ENCODE peak calls at places on chromosomes 12 and 14, in five cellular contexts. One of them, this sample, is unnamed.

GRCh38 chr12:85580562-85581168 is 255.5 kb downstream of the RASSF9 start:
- DNase-seq in heart left ventricle: peak
- DNase-seq in left ventricle myocardium inferior: no peak
- DNase-seq in fibroblast of lung: no peak
- DNase-seq in GM12865: no peak
- DNase-seq in this sample: no peak

GRCh38 chr12:71469235-71469873 is 29.8 kb downstream of the LGR5 start:
- DNase-seq in heart left ventricle: no peak
- DNase-seq in left ventricle myocardium inferior: no peak
- DNase-seq in fibroblast of lung: peak
- DNase-seq in GM12865: no peak
- DNase-seq in this sample: no peak

GRCh38 chr12:21617030-21617429 is 12.4 kb upstream of the GYS2 start:
- DNase-seq in heart left ventricle: no peak
- DNase-seq in left ventricle myocardium inferior: no peak
- DNase-seq in fibroblast of lung: no peak
- DNase-seq in GM12865: no peak
- DNase-seq in this sample: no peak

GRCh38 chr14:60196291-60196690 is 31.1 kb upstream of the DHRS7 start:
- DNase-seq in heart left ventricle: no peak
- DNase-seq in left ventricle myocardium inferior: no peak
- DNase-seq in fibroblast of lung: no peak
- DNase-seq in GM12865: no peak
- DNase-seq in this sample: no peak

GRCh38 chr12:3533703-3534386 is 42.8 kb downstream of the PRMT8 start:
- DNase-seq in heart left ventricle: peak
- DNase-seq in left ventricle myocardium inferior: peak
- DNase-seq in fibroblast of lung: peak
- DNase-seq in GM12865: no peak
- DNase-seq in this sample: no peak

GRCh38 chr12:45290218-45290609 is 74.3 kb downstream of the ANO6 start:
- DNase-seq in heart left ventricle: no peak
- DNase-seq in left ventricle myocardium inferior: no peak
- DNase-seq in fibroblast of lung: peak
- DNase-seq in GM12865: no peak
- DNase-seq in this sample: peak

GRCh38 chr14:69877492-69877891 is 1.7 kb upstream of the SMOC1 start:
- DNase-seq in heart left ventricle: no peak
- DNase-seq in left ventricle myocardium inferior: no peak
- DNase-seq in fibroblast of lung: peak
- DNase-seq in GM12865: peak
- DNase-seq in this sample: no peak

GRCh38 chr14:38877744-38878388 is 225.2 kb downstream of the SEC23A start:
- DNase-seq in heart left ventricle: no peak
- DNase-seq in left ventricle myocardium inferior: no peak
- DNase-seq in fibroblast of lung: no peak
- DNase-seq in GM12865: no peak
- DNase-seq in this sample: no peak

GRCh38 chr14:32756775-32757174 is 181.9 kb upstream of the NPAS3 start:
- DNase-seq in heart left ventricle: no peak
- DNase-seq in left ventricle myocardium inferior: no peak
- DNase-seq in fibroblast of lung: no peak
- DNase-seq in GM12865: no peak
- DNase-seq in this sample: no peak

GRCh38 chr14:89227490-89227834 is 189.6 kb downstream of the FOXN3 start:
- DNase-seq in heart left ventricle: no peak
- DNase-seq in left ventricle myocardium inferior: no peak
- DNase-seq in fibroblast of lung: no peak
- DNase-seq in GM12865: no peak
- DNase-seq in this sample: no peak

GRCh38 chr12:81146228-81147225 is 68.6 kb downstream of the ACSS3 start:
- DNase-seq in heart left ventricle: no peak
- DNase-seq in left ventricle myocardium inferior: no peak
- DNase-seq in fibroblast of lung: no peak
- DNase-seq in GM12865: no peak
- DNase-seq in this sample: no peak

GRCh38 chr12:1800646-1801284 is 19.6 kb upstream of the LRTM2 start:
- DNase-seq in heart left ventricle: no peak
- DNase-seq in left ventricle myocardium inferior: no peak
- DNase-seq in fibroblast of lung: peak
- DNase-seq in GM12865: peak
- DNase-seq in this sample: no peak

GRCh38 chr12:106080111-106080732 is 58.5 kb downstream of the NUAK1 start:
- DNase-seq in heart left ventricle: peak
- DNase-seq in left ventricle myocardium inferior: no peak
- DNase-seq in fibroblast of lung: peak
- DNase-seq in GM12865: no peak
- DNase-seq in this sample: peak

GRCh38 chr14:92986254-92987147 is 63.6 kb downstream of the CHGA start:
- DNase-seq in heart left ventricle: peak
- DNase-seq in left ventricle myocardium inferior: no peak
- DNase-seq in fibroblast of lung: peak
- DNase-seq in GM12865: no peak
- DNase-seq in this sample: peak

GRCh38 chr14:61132894-61133293 is 148.2 kb downstream of the TMEM30B start:
- DNase-seq in heart left ventricle: no peak
- DNase-seq in left ventricle myocardium inferior: no peak
- DNase-seq in fibroblast of lung: no peak
- DNase-seq in GM12865: no peak
- DNase-seq in this sample: no peak

GRCh38 chr12:64907097-64907496 is 82.7 kb downstream of the TBC1D30 start:
- DNase-seq in heart left ventricle: no peak
- DNase-seq in left ventricle myocardium inferior: no peak
- DNase-seq in fibroblast of lung: no peak
- DNase-seq in GM12865: no peak
- DNase-seq in this sample: no peak

GRCh38 chr12:72270246-72270645 is 1.9 kb upstream of the TRHDE start:
- DNase-seq in heart left ventricle: no peak
- DNase-seq in left ventricle myocardium inferior: no peak
- DNase-seq in fibroblast of lung: peak
- DNase-seq in GM12865: no peak
- DNase-seq in this sample: no peak

GRCh38 chr12:6204533-6205143 is 4.4 kb downstream of the CD9 start:
- DNase-seq in heart left ventricle: no peak
- DNase-seq in left ventricle myocardium inferior: no peak
- DNase-seq in fibroblast of lung: no peak
- DNase-seq in GM12865: no peak
- DNase-seq in this sample: no peak

GRCh38 chr12:23361971-23362370 is 587.5 kb downstream of the SOX5 start:
- DNase-seq in heart left ventricle: no peak
- DNase-seq in left ventricle myocardium inferior: no peak
- DNase-seq in fibroblast of lung: no peak
- DNase-seq in GM12865: no peak
- DNase-seq in this sample: no peak

GRCh38 chr12:125988545-125988944 is 923.3 kb downstream of the AACS start:
- DNase-seq in heart left ventricle: no peak
- DNase-seq in left ventricle myocardium inferior: no peak
- DNase-seq in fibroblast of lung: no peak
- DNase-seq in GM12865: no peak
- DNase-seq in this sample: no peak

GRCh38 chr12:106096376-106096775 is 42.4 kb downstream of the NUAK1 start:
- DNase-seq in heart left ventricle: no peak
- DNase-seq in left ventricle myocardium inferior: no peak
- DNase-seq in fibroblast of lung: no peak
- DNase-seq in GM12865: no peak
- DNase-seq in this sample: no peak

GRCh38 chr12:75933136-75933535 is 98.4 kb downstream of the PHLDA1 start:
- DNase-seq in heart left ventricle: no peak
- DNase-seq in left ventricle myocardium inferior: no peak
- DNase-seq in fibroblast of lung: peak
- DNase-seq in GM12865: no peak
- DNase-seq in this sample: no peak

GRCh38 chr14:28142400-28143015 is 624.1 kb upstream of the FOXG1 start:
- DNase-seq in heart left ventricle: no peak
- DNase-seq in left ventricle myocardium inferior: no peak
- DNase-seq in fibroblast of lung: peak
- DNase-seq in GM12865: no peak
- DNase-seq in this sample: no peak

GRCh38 chr14:26138764-26139445 is 458.9 kb downstream of the NOVA1 start:
- DNase-seq in heart left ventricle: no peak
- DNase-seq in left ventricle myocardium inferior: no peak
- DNase-seq in fibroblast of lung: peak
- DNase-seq in GM12865: no peak
- DNase-seq in this sample: no peak

GRCh38 chr14:89430271-89430620 is 13.2 kb upstream of the FOXN3 start:
- DNase-seq in heart left ventricle: no peak
- DNase-seq in left ventricle myocardium inferior: no peak
- DNase-seq in fibroblast of lung: no peak
- DNase-seq in GM12865: no peak
- DNase-seq in this sample: no peak

GRCh38 chr12:46373303-46374182 is 970 bp upstream of the SLC38A2 start:
- DNase-seq in heart left ventricle: peak
- DNase-seq in left ventricle myocardium inferior: peak
- DNase-seq in fibroblast of lung: peak
- DNase-seq in GM12865: peak
- DNase-seq in this sample: no peak

GRCh38 chr14:54567634-54568561 is 970 bp downstream of the SAMD4A start:
- DNase-seq in heart left ventricle: peak
- DNase-seq in left ventricle myocardium inferior: peak
- DNase-seq in fibroblast of lung: peak
- DNase-seq in GM12865: peak
- DNase-seq in this sample: no peak

GRCh38 chr14:94614802-94615201 is 2.6 kb downstream of the SERPINA3 start:
- DNase-seq in heart left ventricle: no peak
- DNase-seq in left ventricle myocardium inferior: no peak
- DNase-seq in fibroblast of lung: no peak
- DNase-seq in GM12865: no peak
- DNase-seq in this sample: no peak

GRCh38 chr12:130179191-130179590 is 16.9 kb downstream of the FZD10 start:
- DNase-seq in heart left ventricle: no peak
- DNase-seq in left ventricle myocardium inferior: no peak
- DNase-seq in fibroblast of lung: no peak
- DNase-seq in GM12865: no peak
- DNase-seq in this sample: no peak

GRCh38 chr14:73764406-73764805 is 50.2 kb upstream of the PNMA1 start:
- DNase-seq in heart left ventricle: no peak
- DNase-seq in left ventricle myocardium inferior: no peak
- DNase-seq in fibroblast of lung: peak
- DNase-seq in GM12865: no peak
- DNase-seq in this sample: no peak

GRCh38 chr12:12099102-12099501 is 28.4 kb downstream of the BCL2L14 start:
- DNase-seq in heart left ventricle: no peak
- DNase-seq in left ventricle myocardium inferior: no peak
- DNase-seq in fibroblast of lung: no peak
- DNase-seq in GM12865: no peak
- DNase-seq in this sample: no peak
- H3K4me3 ChIP-seq in heart left ventricle: no peak
- H3K4me3 ChIP-seq in left ventricle myocardium inferior: no peak
- H3K4me3 ChIP-seq in fibroblast of lung: no peak
- H3K4me3 ChIP-seq in GM12865: no peak
- H3K4me3 ChIP-seq in this sample: no peak

DNA sequence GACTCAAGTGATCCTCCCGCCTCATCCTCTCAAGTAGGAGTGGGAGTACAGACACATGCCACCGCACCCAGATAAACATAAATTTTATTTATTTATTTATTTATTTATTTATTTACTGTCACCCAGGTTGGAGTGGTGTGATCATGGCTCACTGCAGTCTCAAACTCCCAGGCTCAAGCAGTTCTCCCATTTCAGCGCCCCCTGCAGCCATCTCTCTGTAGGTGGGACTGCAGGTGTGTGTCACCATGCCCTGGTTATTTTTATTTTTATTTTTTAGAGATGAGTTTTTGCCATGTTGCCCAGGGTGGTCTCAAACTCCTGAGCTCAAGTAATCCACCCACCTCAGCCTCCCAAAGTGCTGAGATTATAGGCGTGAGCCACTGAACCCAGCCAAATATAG is 33.2 kb upstream of the KIF21A start:
- DNase-seq in heart left ventricle: no peak
- DNase-seq in left ventricle myocardium inferior: no peak
- DNase-seq in fibroblast of lung: no peak
- DNase-seq in GM12865: no peak
- DNase-seq in this sample: no peak
- TF ChIP-seq CTCF in heart left ventricle: no peak
- TF ChIP-seq CTCF in left ventricle myocardium inferior: no peak
- TF ChIP-seq CTCF in fibroblast of lung: no peak
- TF ChIP-seq CTCF in GM12865: no peak
- TF ChIP-seq CTCF in this sample: no peak

GRCh38 chr12:48968467-48968866 is 3.1 kb downstream of the WNT10B start:
- DNase-seq in heart left ventricle: no peak
- DNase-seq in left ventricle myocardium inferior: no peak
- DNase-seq in fibroblast of lung: no peak
- DNase-seq in GM12865: peak
- DNase-seq in this sample: no peak

GRCh38 chr12:48968004-48968403 is 3.5 kb downstream of the WNT10B start:
- DNase-seq in heart left ventricle: no peak
- DNase-seq in left ventricle myocardium inferior: no peak
- DNase-seq in fibroblast of lung: no peak
- DNase-seq in GM12865: no peak
- DNase-seq in this sample: no peak

GRCh38 chr12:48970702-48971334 is 717 bp downstream of the WNT10B start:
- DNase-seq in heart left ventricle: no peak
- DNase-seq in left ventricle myocardium inferior: no peak
- DNase-seq in fibroblast of lung: no peak
- DNase-seq in GM12865: no peak
- DNase-seq in this sample: no peak

GRCh38 chr12:48969160-48969771 is 2.3 kb downstream of the WNT10B start:
- DNase-seq in heart left ventricle: no peak
- DNase-seq in left ventricle myocardium inferior: no peak
- DNase-seq in fibroblast of lung: no peak
- DNase-seq in GM12865: no peak
- DNase-seq in this sample: no peak

DNA sequence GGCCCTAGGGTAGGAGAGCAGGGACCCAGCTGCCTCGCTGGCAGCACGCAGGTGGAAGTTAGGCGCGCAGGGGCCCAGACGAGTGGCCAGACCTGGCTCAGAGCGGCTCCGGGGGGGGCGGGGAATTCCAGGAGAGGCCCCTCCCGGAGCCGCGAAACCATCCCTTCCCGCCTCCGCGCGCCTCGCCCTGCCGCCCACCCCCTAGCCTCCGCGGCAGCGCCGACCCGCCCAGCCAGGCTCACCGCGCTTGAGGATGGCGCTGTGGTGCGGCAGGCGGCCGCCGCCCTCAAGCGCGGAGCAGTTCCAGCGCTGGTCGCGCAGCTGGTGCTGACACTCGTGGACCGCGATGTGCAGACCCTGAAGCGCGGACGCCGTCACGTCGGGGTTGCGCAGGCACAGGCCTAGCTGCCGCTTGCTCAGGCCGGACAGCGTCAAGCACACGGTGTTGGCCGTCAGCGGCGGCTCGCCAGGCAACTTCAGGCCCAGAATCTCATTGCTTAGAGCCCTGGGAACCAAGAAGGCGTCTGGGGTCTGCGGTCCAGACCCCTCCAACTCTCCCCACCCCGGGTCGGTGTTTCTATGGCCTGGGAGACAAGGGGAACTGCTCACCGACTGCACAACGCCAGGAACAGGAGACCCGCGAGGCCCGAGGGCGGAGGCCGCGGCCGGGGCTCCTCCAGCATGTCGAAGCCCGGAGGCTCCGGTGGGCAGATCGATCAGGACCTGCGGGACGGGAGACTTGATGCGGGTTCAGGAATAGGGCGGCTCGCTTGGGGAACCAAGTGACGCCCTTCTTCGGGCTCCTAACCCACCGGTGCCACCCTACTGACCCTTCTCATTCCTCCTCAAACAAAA is 1.5 kb downstream of the WNT10B start:
- DNase-seq in heart left ventricle: no peak
- DNase-seq in left ventricle myocardium inferior: no peak
- DNase-seq in fibroblast of lung: peak
- DNase-seq in GM12865: no peak
- DNase-seq in this sample: no peak
- H3K4me3 ChIP-seq in heart left ventricle: peak
- H3K4me3 ChIP-seq in left ventricle myocardium inferior: peak
- H3K4me3 ChIP-seq in fibroblast of lung: no peak
- H3K4me3 ChIP-seq in GM12865: no peak
- H3K4me3 ChIP-seq in this sample: peak

GRCh38 chr12:131571827-131572226 is 139.1 kb upstream of the SFSWAP start:
- DNase-seq in heart left ventricle: no peak
- DNase-seq in left ventricle myocardium inferior: no peak
- DNase-seq in fibroblast of lung: no peak
- DNase-seq in GM12865: no peak
- DNase-seq in this sample: no peak
- TF ChIP-seq CTCF in heart left ventricle: no peak
- TF ChIP-seq CTCF in left ventricle myocardium inferior: no peak
- TF ChIP-seq CTCF in fibroblast of lung: no peak
- TF ChIP-seq CTCF in GM12865: no peak
- TF ChIP-seq CTCF in this sample: no peak

This sample was measured in HFF-Myc.